ENCODE peak calls at places on chromosome 16, in six cellular contexts. U is tibial nerve, N is GM23248, A is left ventricle myocardium inferior, V is right lobe of liver, G is ovary. R is an unnamed sample.
A peak's percentile ranks its signal among the peaks of the same experiment; 100 is the strongest.

GRCh38 chr16:65722429-65722828 is 600.6 kb upstream of the CDH11 start:
- DNase-seq in G (no peak), N (no peak), A (no peak), U (no peak), V (no peak), R (no peak)

GRCh38 chr16:54280751-54281150 is 5.8 kb downstream of the IRX3 start:
- DNase-seq in N (peak; percentile 67), A (no peak), U (no peak), V (no peak), G (no peak), R (peak; percentile 36)

GRCh38 chr16:88691924-88692560 is 5.7 kb upstream of the SNAI3 start:
- DNase-seq in V (peak; percentile 65), N (no peak), U (no peak), A (no peak), G (no peak), R (no peak)

GRCh38 chr16:27769561-27770222 is 219.7 kb downstream of the KATNIP start:
- DNase-seq in V (peak; percentile 37), A (no peak), N (peak; percentile 15), U (no peak), G (no peak), R (peak; percentile 38)

GRCh38 chr16:4323845-4324478 is 8.1 kb downstream of the GLIS2 start:
- DNase-seq in N (peak; percentile 70), A (peak; percentile 70), U (peak; percentile 52), V (no peak), G (peak; percentile 79), R (peak; percentile 53)

GRCh38 chr16:84156342-84156784 is 11.3 kb downstream of the DNAAF1 start:
- DNase-seq in U (no peak), A (no peak), N (peak; percentile 42), V (no peak), G (no peak), R (peak; percentile 4)

GRCh38 chr16:2077696-2078095 is 29.9 kb downstream of the TSC2 start:
- DNase-seq in U (no peak), N (no peak), V (no peak), G (no peak), A (no peak), R (no peak)

GRCh38 chr16:58862334-58863024 is 128.4 kb upstream of the GOT2 start:
- DNase-seq in A (no peak), V (no peak), N (no peak), U (no peak), G (no peak), R (peak; percentile 38)

GRCh38 chr16:84596801-84597517 is 20.9 kb downstream of the COTL1 start:
- DNase-seq in U (no peak), A (no peak), V (peak; percentile 50), N (no peak), G (no peak), R (no peak)

GRCh38 chr16:13992322-13992721 is 72.4 kb downstream of the ERCC4 start:
- DNase-seq in N (no peak), V (no peak), U (no peak), G (no peak), A (no peak), R (no peak)

GRCh38 chr16:27448531-27449433 is 46.8 kb downstream of the IL21R start:
- DNase-seq in V (no peak), N (no peak), G (no peak), U (no peak), A (no peak), R (no peak)

GRCh38 chr16:88355093-88355388 is 27.7 kb upstream of the ZNF469 start:
- DNase-seq in G (no peak), A (no peak), U (no peak), N (no peak), V (no peak), R (no peak)

GRCh38 chr16:85491798-85492616 is 121.1 kb upstream of the GSE1 start:
- DNase-seq in A (peak; percentile 76), V (peak; percentile 90), U (no peak), N (peak; percentile 45), G (peak; percentile 89), R (no peak)

GRCh38 chr16:88870608-88871348 is 4.3 kb upstream of the PABPN1L start:
- DNase-seq in N (no peak), A (no peak), U (no peak), G (no peak), V (no peak), R (no peak)

GRCh38 chr16:6689643-6690042 is 643.0 kb upstream of the RBFOX1 start:
- DNase-seq in A (no peak), N (no peak), U (no peak), V (no peak), G (no peak), R (no peak)

GRCh38 chr16:88826070-88826840 is 14.5 kb upstream of the APRT start:
- DNase-seq in G (no peak), N (no peak), U (no peak), A (no peak), V (no peak), R (no peak)

GRCh38 chr16:17211797-17212196 is 259.0 kb downstream of the XYLT1 start:
- DNase-seq in A (no peak), V (no peak), N (peak; percentile 17), G (no peak), U (no peak), R (peak; percentile 8)

GRCh38 chr16:28058839-28059589 is 4.5 kb downstream of the GSG1L start:
- DNase-seq in G (no peak), U (no peak), A (no peak), V (no peak), N (no peak), R (no peak)

GRCh38 chr16:89261691-89262563 is 44.4 kb downstream of the ZNF778 start:
- DNase-seq in A (no peak), G (peak; percentile 53), N (no peak), V (no peak), U (no peak), R (no peak)

GRCh38 chr16:23092072-23092800 is 57.0 kb downstream of the USP31 start:
- DNase-seq in G (no peak), U (no peak), A (no peak), V (no peak), N (no peak), R (no peak)

GRCh38 chr16:57041182-57042156 is 50.9 kb upstream of the CPNE2 start:
- DNase-seq in V (no peak), A (no peak), U (no peak), G (no peak), N (no peak), R (no peak)

GRCh38 chr16:12362482-12363458 is 386.2 kb downstream of the SNX29 start:
- DNase-seq in A (peak; percentile 48), U (peak; percentile 9), N (peak; percentile 64), G (peak; percentile 17), V (no peak), R (no peak)

GRCh38 chr16:78563905-78564304 is 464.5 kb downstream of the WWOX start:
- DNase-seq in V (no peak), U (no peak), A (no peak), G (no peak), N (no peak), R (no peak)

GRCh38 chr16:26281681-26282080 is 589.9 kb downstream of the HS3ST4 start:
- DNase-seq in G (no peak), U (no peak), V (no peak), A (no peak), N (no peak), R (no peak)

GRCh38 chr16:52906271-52906670 is 146.4 kb downstream of the CHD9NB start:
- DNase-seq in N (no peak), V (no peak), G (no peak), U (no peak), A (no peak), R (no peak)

GRCh38 chr16:78584213-78584860 is 484.9 kb downstream of the WWOX start:
- DNase-seq in G (no peak), A (no peak), U (no peak), N (no peak), V (no peak), R (no peak)

DNA sequence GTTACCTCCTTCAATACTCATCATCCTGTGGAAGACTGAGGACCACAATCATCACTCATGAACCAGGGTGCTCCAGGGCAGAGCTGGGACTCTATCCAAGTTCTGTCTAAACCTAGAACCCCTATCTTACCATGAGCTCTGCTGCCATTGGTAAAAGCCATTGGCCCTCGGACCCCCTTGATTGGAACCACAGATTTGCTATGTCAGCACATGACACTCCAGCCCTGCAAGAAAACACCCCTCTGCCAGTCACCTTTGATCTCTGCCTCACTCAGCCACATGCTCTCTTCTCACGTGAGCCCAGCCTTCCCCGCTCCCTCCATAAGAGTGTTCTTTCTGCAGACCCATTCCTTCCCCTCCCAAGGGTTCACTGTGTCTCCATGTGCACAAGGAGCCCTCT is 468.8 kb upstream of the DYNLRB2 start:
- DNase-seq in U (no peak), A (no peak), G (no peak), V (no peak), N (no peak), R (no peak)
- H3K9me3 ChIP-seq in U (no peaks in the 10 kb centered on the region), A (peaks cover 9% of the 10 kb centered on the region), G (no peaks in the 10 kb centered on the region), V (no peaks in the 10 kb centered on the region), N (no peaks in the 10 kb centered on the region), R (no peaks in the 10 kb centered on the region)

GRCh38 chr16:67540756-67541155 is 12.1 kb downstream of the RIPOR1 start:
- DNase-seq in A (no peak), G (no peak), V (peak; percentile 11), U (no peak), N (no peak), R (no peak)
- H3K36me3 ChIP-seq in A (peaks cover 70% of the 10 kb centered on the region), G (no peaks in the 10 kb centered on the region), V (peaks cover 24% of the 10 kb centered on the region), U (peaks cover 65% of the 10 kb centered on the region), N (peaks cover 10% of the 10 kb centered on the region), R (peaks cover 11% of the 10 kb centered on the region)

DNA sequence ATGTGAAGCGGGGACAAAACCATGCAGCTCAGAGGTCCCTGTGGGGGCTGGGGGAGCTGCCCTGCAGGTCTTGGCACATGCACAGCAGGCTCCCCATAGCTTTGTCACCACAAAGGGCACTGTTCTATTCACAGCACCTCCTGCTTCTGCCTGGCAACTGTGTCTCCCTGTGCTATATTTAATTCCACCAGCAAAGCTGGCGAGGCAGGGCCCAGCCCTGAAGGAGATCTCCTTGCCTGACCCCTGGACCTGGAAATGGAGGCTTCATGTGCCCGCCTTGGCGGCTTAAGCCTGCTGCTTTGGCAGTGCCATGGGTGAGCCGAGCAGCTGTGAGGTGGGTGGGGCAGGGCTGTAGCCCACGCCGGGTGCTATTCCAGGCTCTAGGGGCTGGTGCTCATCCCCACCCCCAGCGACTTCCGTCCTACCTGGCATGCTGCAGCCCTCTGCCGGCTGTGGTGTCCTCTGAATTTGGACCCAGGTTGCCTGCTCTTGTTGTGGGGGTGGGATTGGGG is 6.8 kb downstream of the LDHD start:
- DNase-seq in A (peak; percentile 78), G (no peak), N (no peak), V (peak; percentile 74), U (no peak), R (peak; percentile 57)
- H3K4me3 ChIP-seq in A (peak overlapping the region; percentile 50), G (no peak overlapping the region), N (no peak overlapping the region), V (peak overlapping the region; percentile 28), U (no peak overlapping the region), R (no peak overlapping the region)

DNA sequence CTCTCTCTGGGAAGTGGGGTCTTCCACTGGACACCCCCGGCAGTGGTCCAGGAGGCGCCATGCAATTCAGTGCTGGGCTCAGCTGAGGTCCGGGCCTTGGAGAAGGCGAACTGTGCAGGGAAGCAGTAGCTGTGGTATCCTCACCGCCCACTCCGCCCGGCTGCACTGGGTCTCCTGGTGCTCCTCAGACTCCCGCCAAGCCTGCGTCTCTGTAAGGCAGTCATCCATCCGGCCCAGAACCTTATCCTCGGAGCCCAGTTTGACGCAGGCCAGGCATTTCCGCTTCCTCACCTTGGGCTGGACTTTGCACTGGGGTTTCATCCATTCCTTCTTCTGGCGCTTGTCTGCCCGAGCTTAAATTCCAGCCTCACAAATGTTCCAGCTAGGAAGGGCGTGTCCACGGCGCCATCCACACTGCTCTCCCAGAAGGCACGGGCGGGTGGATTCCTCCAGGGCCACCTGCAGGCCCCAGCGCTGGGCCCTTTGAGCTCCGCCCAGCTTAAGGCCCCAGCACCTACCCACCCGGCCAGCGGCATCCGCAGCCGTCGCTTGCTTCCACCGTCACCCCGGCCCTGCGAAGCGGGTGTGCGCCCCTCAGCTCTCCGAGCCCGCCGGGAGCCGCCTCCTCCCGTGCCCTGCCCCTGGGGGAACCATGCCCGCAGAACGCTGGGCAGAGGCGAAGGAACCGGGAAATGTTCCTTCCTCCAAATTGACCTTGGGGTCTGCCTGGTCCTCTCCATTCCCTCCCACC is 1884.8 kb downstream of the TP53TG3F start:
- DNase-seq in A (no peak), N (no peak), V (no peak), U (no peak), G (no peak), R (no peak)
- H3K9me3 ChIP-seq in A (peaks cover 42% of the 10 kb centered on the region), N (peaks cover 3% of the 10 kb centered on the region), V (no peaks in the 10 kb centered on the region), U (peaks cover 23% of the 10 kb centered on the region), G (no peaks in the 10 kb centered on the region), R (no peaks in the 10 kb centered on the region)